ENCODE peak calls at places on chromosomes 11 and 22, in four cellular contexts. T is SK-N-SH, U is MM.1S, I is PC-3. N is an unnamed sample.

GRCh38 chr11:17642980-17643379 is 76.4 kb upstream of the MYOD1 start:
- DNase-seq in U (no peak), T (peak; percentile 14), I (no peak), N (no peak)

GRCh38 chr11:65634140-65634436 is 3.8 kb upstream of the SIPA1 start:
- DNase-seq in T (no peak), I (no peak), U (no peak), N (no peak)

GRCh38 chr11:117870176-117870952 is 6.1 kb downstream of the FXYD6 start:
- DNase-seq in T (peak; percentile 52), U (no peak), I (no peak), N (peak; percentile 37)

GRCh38 chr11:46389450-46390330 is 1.9 kb downstream of the CHRM4 start:
- DNase-seq in T (peak; percentile 95), I (peak; percentile 75), U (peak; percentile 53), N (peak; percentile 93)

GRCh38 chr11:1292018-1292643 is 17.3 kb downstream of the TOLLIP start:
- DNase-seq in I (no peak), U (no peak), T (no peak), N (no peak)

GRCh38 chr11:124846058-124846719 is 19.0 kb upstream of the ROBO3 start:
- DNase-seq in T (no peak), U (no peak), I (no peak), N (peak; percentile 82)

GRCh38 chr11:111370902-111371578 is 8.0 kb downstream of the POU2AF1 start:
- DNase-seq in I (no peak), U (peak; percentile 89), T (no peak), N (no peak)

GRCh38 chr22:32994921-32995320 is 63.3 kb downstream of the SYN3 start:
- DNase-seq in T (peak; percentile 51), I (no peak), U (no peak), N (peak; percentile 26)

GRCh38 chr11:46127150-46127638 is 5.9 kb upstream of the PHF21A start:
- DNase-seq in I (peak; percentile 78), T (peak; percentile 39), U (peak; percentile 44), N (peak; percentile 23)

GRCh38 chr11:102666331-102666957 is 39.1 kb downstream of the MMP27 start:
- DNase-seq in I (peak; percentile 79), U (peak; percentile 46), T (peak; percentile 34), N (peak; percentile 66)

GRCh38 chr11:100010393-100010792 is 676.7 kb upstream of the ARHGAP42 start:
- DNase-seq in I (no peak), T (no peak), U (no peak), N (no peak)
- TF ChIP-seq CTCF in I (peak; percentile 50), T (peak; percentile 16), U (no peak), N (peak; percentile 34)

DNA sequence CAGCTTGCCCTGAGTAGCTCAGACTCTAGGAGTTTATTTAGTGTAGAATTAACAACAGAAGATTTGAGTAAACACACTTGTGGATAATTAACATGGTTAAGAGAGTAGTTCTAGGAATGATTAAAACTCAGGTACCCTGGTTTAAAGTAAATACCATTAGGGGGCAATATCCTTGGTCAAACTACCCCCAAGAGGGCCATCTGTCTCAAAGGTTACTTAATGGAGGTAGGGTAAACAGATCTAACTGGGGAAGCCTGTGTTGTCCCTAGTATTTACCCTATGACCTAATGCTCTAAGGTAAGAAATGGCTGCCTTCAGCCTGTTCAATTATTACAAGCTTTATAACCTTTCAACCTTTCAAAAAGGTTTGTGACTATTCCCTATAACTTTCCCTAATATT is 10.6 kb upstream of the GLYATL1 start:
- DNase-seq in T (no peak), I (no peak), U (no peak), N (no peak)
- H3K9ac ChIP-seq in T (no peak overlapping the region), I (no peak overlapping the region), U (no peak overlapping the region), N (no peak overlapping the region)

GRCh38 chr22:27499121-27499520 is 302.4 kb downstream of the MN1 start:
- DNase-seq in T (no peak), U (no peak), I (no peak), N (no peak)

GRCh38 chr22:27504854-27505253 is 296.7 kb downstream of the MN1 start:
- DNase-seq in T (no peak), I (no peak), U (no peak), N (no peak)

GRCh38 chr22:27504360-27504759 is 297.2 kb downstream of the MN1 start:
- DNase-seq in U (no peak), T (no peak), I (no peak), N (no peak)

GRCh38 chr22:27502327-27502726 is 299.2 kb downstream of the MN1 start:
- DNase-seq in I (no peak), U (no peak), T (no peak), N (peak; percentile 30)

GRCh38 chr22:27501191-27501936 is 300.2 kb downstream of the MN1 start:
- DNase-seq in I (no peak), T (no peak), U (no peak), N (peak; percentile 70)
- TF ChIP-seq EZH2phosphoT487 in I (no peak), T (no peak), U (no peak), N (no peak)

DNA sequence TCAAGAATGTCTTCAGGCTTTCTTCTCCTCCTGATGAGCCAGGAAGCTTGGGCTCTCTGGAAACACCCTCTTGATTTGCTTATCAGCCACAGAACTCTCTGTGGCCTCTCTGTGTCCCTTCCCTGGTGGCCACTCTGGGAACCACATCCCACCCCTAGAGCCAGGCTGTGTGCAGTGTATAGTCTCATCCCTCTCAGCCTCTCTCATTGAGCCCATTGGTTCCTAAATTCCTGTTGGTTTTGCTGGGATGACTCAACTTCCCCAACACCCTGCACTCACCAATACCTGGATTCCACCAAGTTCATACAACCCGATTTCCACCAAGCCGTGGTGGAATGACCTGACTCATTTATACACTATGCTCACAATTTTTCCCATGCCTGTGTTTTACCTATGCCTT is 5.2 kb downstream of the IRAG1 start:
- DNase-seq in I (peak; percentile 72), U (no peak), T (no peak), N (no peak)
- TF ChIP-seq CTCF in I (peak; percentile 45), U (peak; percentile 32), T (peak; percentile 34), N (peak; percentile 34)

GRCh38 chr11:76576166-76576565 is 94.4 kb downstream of the LRRC32 start:
- DNase-seq in I (no peak), U (no peak), T (no peak), N (no peak)

GRCh38 chr11:76577921-76578654 is 92.5 kb downstream of the LRRC32 start:
- DNase-seq in U (no peak), T (peak; percentile 11), I (no peak), N (no peak)

GRCh38 chr11:76579047-76579751 is 91.3 kb downstream of the LRRC32 start:
- DNase-seq in I (no peak), T (peak; percentile 23), U (no peak), N (peak; percentile 41)

GRCh38 chr11:76578655-76579046 is 91.9 kb downstream of the LRRC32 start:
- DNase-seq in U (no peak), I (no peak), T (peak; percentile 14), N (peak; percentile 22)

DNA sequence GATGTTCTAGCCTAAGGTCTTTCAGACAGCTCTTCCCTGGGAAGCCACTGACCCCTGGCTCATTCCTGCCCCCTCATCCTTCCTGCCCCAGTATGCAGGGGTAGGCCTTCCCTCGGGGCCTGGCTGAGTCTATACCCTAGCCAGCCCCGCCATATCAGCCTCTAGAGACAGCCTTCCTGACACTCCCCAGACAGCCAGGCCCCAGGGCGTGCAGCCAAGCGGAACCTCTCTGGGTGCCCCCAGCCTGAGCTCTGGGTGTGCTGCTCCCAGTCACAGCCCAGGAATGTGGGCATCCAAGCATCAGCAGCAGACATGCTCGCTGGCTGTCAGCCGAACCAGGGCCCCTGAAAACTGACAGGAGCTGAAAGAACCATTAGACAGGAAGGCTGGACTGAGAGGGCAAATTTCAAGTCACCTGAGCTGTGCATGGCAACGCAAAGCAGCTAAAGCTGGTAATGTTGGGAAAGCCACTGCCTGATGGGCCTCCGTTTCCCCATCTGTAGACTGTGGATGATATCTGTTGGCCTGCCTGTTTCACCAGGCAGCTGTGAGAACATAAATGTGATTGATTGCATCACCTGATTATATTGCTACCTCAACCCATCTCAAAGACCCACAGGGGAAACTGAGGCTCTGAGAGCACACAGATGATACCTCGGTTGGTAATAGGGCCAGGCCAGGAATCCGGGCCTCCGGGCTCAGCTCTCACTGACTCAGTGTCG is 93.2 kb downstream of the LRRC32 start:
- DNase-seq in I (peak; percentile 98), T (peak; percentile 88), U (no peak), N (no peak)
- H3K9ac ChIP-seq in I (peak overlapping the region; percentile 10), T (peak overlapping the region; percentile 2), U (no peak overlapping the region), N (no peak overlapping the region)

DNA sequence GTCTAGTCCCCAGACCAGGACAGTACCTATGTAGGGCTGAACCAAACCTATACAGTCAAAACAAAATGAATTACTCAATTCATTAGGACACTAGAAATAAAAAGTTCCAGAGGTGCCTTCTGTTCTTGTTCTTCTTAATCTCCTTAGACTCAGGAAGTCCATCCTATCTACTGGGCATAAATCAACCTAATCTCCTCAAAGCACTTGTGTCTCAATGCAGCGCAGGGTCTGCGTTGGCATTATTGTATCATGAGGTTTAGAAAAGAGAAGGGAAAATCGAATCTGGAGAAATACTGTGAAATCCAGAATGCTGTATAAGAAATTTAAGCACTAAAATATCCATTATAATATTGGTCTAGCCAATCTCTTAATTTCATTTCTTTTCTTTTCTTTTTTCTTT is 2.4 kb upstream of the OR10V1 start:
- DNase-seq in T (no peak), I (no peak), U (no peak), N (no peak)
- TF ChIP-seq EZH2phosphoT487 in T (no peak), I (no peak), U (no peak), N (no peak)

N was measured in neural progenitor cell.